ENCODE peak calls at places on chromosomes 4 and X, in seven cellular contexts. E, Y, G, W, K, A and Z are unnamed samples.

GRCh38 chr4:99506781-99507180 is 4.0 kb upstream of the C4orf17 start:
- DNase-seq in G (no peak), E (no peak), A (no peak), K (no peak), Y (peak), W (no peak), Z (no peak)

GRCh38 chr4:25551608-25552007 is 104.0 kb upstream of the SLC34A2 start:
- DNase-seq in E (no peak), Y (no peak), G (no peak), W (no peak), K (no peak), A (no peak), Z (no peak)

GRCh38 chrX:132738951-132739350 is 219.5 kb downstream of the HS6ST2 start:
- DNase-seq in W (no peak), K (no peak), G (no peak), Y (no peak), A (no peak), E (no peak), Z (no peak)

GRCh38 chr4:38166082-38166481 is 205.9 kb downstream of the PTTG2 start:
- DNase-seq in E (no peak), Y (no peak), K (no peak), G (no peak), W (no peak), A (no peak), Z (no peak)

GRCh38 chr4:25440478-25441030 is 63.5 kb downstream of the ANAPC4 start:
- DNase-seq in G (no peak), E (no peak), K (no peak), Y (peak), W (no peak), A (no peak), Z (no peak)

GRCh38 chr4:16545656-16546055 is 319.4 kb upstream of the TAPT1 start:
- DNase-seq in A (no peak), G (no peak), W (no peak), Y (no peak), K (no peak), E (no peak), Z (no peak)

GRCh38 chr4:150119492-150119891 is 41.2 kb downstream of the DCLK2 start:
- DNase-seq in A (no peak), K (no peak), G (no peak), W (no peak), E (peak), Y (peak), Z (no peak)

GRCh38 chr4:92864176-92864575 is 560.4 kb downstream of the GRID2 start:
- DNase-seq in W (no peak), A (no peak), E (no peak), G (no peak), Y (no peak), K (no peak), Z (no peak)

GRCh38 chrX:9612146-9612505 is 147.3 kb downstream of the TBL1X start:
- DNase-seq in E (no peak), W (no peak), K (no peak), Y (no peak), G (no peak), A (no peak), Z (no peak)

GRCh38 chr4:53654300-53654758 is 63.0 kb upstream of the LNX1 start:
- DNase-seq in E (peak), W (no peak), K (peak), A (no peak), G (peak), Y (peak), Z (no peak)

GRCh38 chrX:41265615-41266014 is 68.3 kb upstream of the DDX3X start:
- DNase-seq in E (peak), G (no peak), A (no peak), Y (peak), W (no peak), K (peak), Z (no peak)

GRCh38 chr4:8185280-8185679 is 13.8 kb upstream of the SH3TC1 start:
- DNase-seq in K (no peak), E (peak), A (no peak), G (no peak), W (no peak), Y (peak), Z (no peak)

GRCh38 chr4:38034986-38035882 is 75.0 kb downstream of the PTTG2 start:
- DNase-seq in Y (peak), G (peak), A (no peak), K (peak), E (peak), W (peak), Z (no peak)

GRCh38 chr4:172601195-172601594 is 567.4 kb upstream of the GALNT7 start:
- DNase-seq in A (no peak), W (no peak), Y (no peak), E (no peak), K (no peak), G (no peak), Z (no peak)

GRCh38 chrX:70301716-70302115 is 11.8 kb downstream of the KIF4A start:
- DNase-seq in W (no peak), K (no peak), A (no peak), Y (peak), E (peak), G (no peak), Z (no peak)

GRCh38 chrX:31353095-31353494 is 281.3 kb upstream of the FTHL17 start:
- DNase-seq in G (no peak), E (peak), A (no peak), W (no peak), Y (peak), K (peak), Z (no peak)

GRCh38 chrX:17154001-17154400 is 207.5 kb downstream of the REPS2 start:
- DNase-seq in G (no peak), Y (no peak), W (no peak), A (no peak), K (no peak), E (no peak), Z (no peak)

GRCh38 chr4:99061048-99061447 is 27.5 kb downstream of the ADH5 start:
- DNase-seq in K (no peak), A (no peak), W (no peak), E (no peak), Y (no peak), G (no peak), Z (no peak)

GRCh38 chr4:124684301-124684700 is 28.2 kb downstream of the ANKRD50 start:
- DNase-seq in E (peak), G (no peak), A (no peak), K (no peak), Y (no peak), W (no peak), Z (no peak)

GRCh38 chr4:45063166-45063565 is 336.8 kb upstream of the GNPDA2 start:
- DNase-seq in Y (peak), A (no peak), K (no peak), E (no peak), G (no peak), W (no peak), Z (no peak)

GRCh38 chr4:1330761-1331590 is 16.0 kb upstream of the UVSSA start:
- DNase-seq in W (peak), E (no peak), G (no peak), A (no peak), K (no peak), Y (no peak), Z (no peak)

GRCh38 chr4:6953751-6954380 is 44.2 kb downstream of the TBC1D14 start:
- DNase-seq in K (no peak), Y (peak), G (no peak), A (peak), E (peak), W (no peak), Z (peak)

GRCh38 chrX:155259752-155260151 is 4.5 kb downstream of the RAB39B start:
- DNase-seq in E (no peak), W (no peak), K (no peak), Y (no peak), A (no peak), G (no peak), Z (no peak)

GRCh38 chrX:32871636-32872035 is 339.7 kb downstream of the DMD start:
- DNase-seq in G (no peak), K (no peak), Y (peak), W (no peak), A (no peak), E (peak), Z (no peak)

GRCh38 chrX:96843566-96843965 is 40.1 kb upstream of the RPA4 start:
- DNase-seq in A (peak), K (no peak), Y (peak), W (no peak), E (no peak), G (no peak), Z (no peak)
- TF ChIP-seq CTCF in A (peak), K (no peak), Y (peak), W (no peak), E (no peak), G (no peak), Z (no peak)

GRCh38 chrX:135973025-135973547 is 702 bp downstream of the MMGT1 start:
- DNase-seq in G (no peak), A (no peak), K (peak), W (no peak), E (peak), Y (peak), Z (no peak)
- TF ChIP-seq CTCF in G (no peak), A (no peak), K (no peak), W (no peak), E (no peak), Y (peak), Z (no peak)

GRCh38 chrX:153768311-153769157 is 4.5 kb downstream of the PLXNB3 start:
- DNase-seq in Y (no peak), E (no peak), W (peak), A (no peak), K (peak), G (peak), Z (peak)
- TF ChIP-seq CTCF in Y (no peak), E (no peak), W (peak), A (no peak), K (peak), G (no peak), Z (no peak)

DNA sequence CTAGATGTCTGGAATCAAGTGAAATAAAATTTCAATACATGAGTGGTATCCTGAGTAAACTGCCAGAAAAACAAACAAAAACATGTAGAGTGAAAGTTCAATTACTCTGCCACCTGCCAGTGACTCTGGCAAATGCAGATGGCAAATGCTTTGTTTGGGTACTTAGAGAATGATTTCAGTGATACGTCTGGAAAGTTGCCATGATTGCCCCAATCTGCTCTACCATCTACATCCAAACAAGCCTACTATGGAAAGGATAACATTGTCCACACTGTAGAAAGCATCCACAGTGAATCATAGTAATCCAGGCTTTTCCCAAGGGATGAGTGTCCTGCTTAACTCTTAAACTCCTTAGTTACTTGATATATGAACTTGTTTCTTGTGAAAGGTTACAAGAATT is 3.4 kb downstream of the SPATA4 start:
- DNase-seq in E (peak), Y (no peak), W (no peak), G (no peak), K (no peak), A (no peak), Z (no peak)
- TF ChIP-seq CTCF in E (no peak), Y (no peak), W (peak), G (no peak), K (no peak), A (no peak), Z (no peak)